ENCODE peak calls at places on chromosomes 1 and 21, in eight cellular contexts. K is fibroblast of the aortic adventitia, P is dorsolateral prefrontal cortex, M is MCF 10A, X is AG10803, S is progenitor cell of endocrine pancreas, H is heart right ventricle, J is prostate gland. W is an unnamed sample.

GRCh38 chr1:95086949-95087533 is 14.3 kb upstream of the ALG14 start:
- DNase-seq in K (peak; percentile 94), M (peak; percentile 67), H (no peak), X (peak; percentile 91), P (no peak), S (no peak), J (no peak), W (no peak)

GRCh38 chr1:193406901-193407300 is 220.5 kb upstream of the B3GALT2 start:
- DNase-seq in K (peak; percentile 76), J (no peak), S (no peak), X (peak; percentile 64), H (no peak), P (no peak), M (peak; percentile 75), W (no peak)

GRCh38 chr21:21179619-21180336 is 181.6 kb downstream of the NCAM2 start:
- DNase-seq in H (no peak), X (no peak), S (no peak), J (no peak), K (peak; percentile 45), M (no peak), P (no peak), W (no peak)

GRCh38 chr1:26290061-26290415 is 10.2 kb downstream of the SH3BGRL3 start:
- DNase-seq in K (no peak), H (no peak), S (no peak), J (no peak), P (no peak), M (no peak), X (no peak), W (no peak)

GRCh38 chr1:231422798-231423309 is 767 bp upstream of the EGLN1 start:
- DNase-seq in H (no peak), J (no peak), S (no peak), K (no peak), X (no peak), P (no peak), M (no peak), W (no peak)

GRCh38 chr1:2345297-2346075 is 45.9 kb downstream of the MORN1 start:
- DNase-seq in P (no peak), H (peak; percentile 10), M (no peak), K (no peak), J (no peak), X (peak; percentile 16), S (no peak), W (peak; percentile 15)

GRCh38 chr1:216778763-216779162 is 55.5 kb upstream of the ESRRG start:
- DNase-seq in S (no peak), K (no peak), X (no peak), M (no peak), J (no peak), P (no peak), H (no peak), W (no peak)

GRCh38 chr1:244712669-244713068 is 59.7 kb downstream of the DESI2 start:
- DNase-seq in H (no peak), X (no peak), S (no peak), M (no peak), J (no peak), P (no peak), K (no peak), W (no peak)

GRCh38 chr1:233361876-233362275 is 34.4 kb downstream of the MAP3K21 start:
- DNase-seq in J (no peak), S (no peak), P (no peak), X (no peak), M (no peak), H (no peak), K (no peak), W (no peak)

GRCh38 chr1:177164380-177165068 is at the start of gene ASTN1:
- DNase-seq in K (no peak), J (no peak), S (no peak), H (no peak), P (peak; percentile 76), X (no peak), M (no peak), W (no peak)

GRCh38 chr1:46937270-46937669 is 4.0 kb downstream of the CYP4A11 start:
- DNase-seq in M (no peak), K (no peak), H (no peak), J (no peak), S (no peak), P (no peak), X (no peak), W (no peak)

GRCh38 chr1:100036718-100037664 is 67.2 kb downstream of the SLC35A3 start:
- DNase-seq in P (no peak), M (peak; percentile 66), K (peak; percentile 42), X (peak; percentile 24), J (no peak), S (no peak), H (no peak), W (no peak)

GRCh38 chr1:100037665-100038400 is 68.0 kb downstream of the SLC35A3 start:
- DNase-seq in M (peak; percentile 84), S (peak; percentile 73), H (peak; percentile 90), K (peak; percentile 77), X (peak; percentile 82), J (peak; percentile 91), P (peak; percentile 90), W (peak; percentile 80)

GRCh38 chr1:100035214-100035613 is 65.4 kb downstream of the SLC35A3 start:
- DNase-seq in K (no peak), P (no peak), X (no peak), S (no peak), J (no peak), M (no peak), H (no peak), W (no peak)

GRCh38 chr1:100038401-100039306 is 68.9 kb downstream of the SLC35A3 start:
- DNase-seq in J (peak; percentile 53), M (peak; percentile 56), X (peak; percentile 61), S (peak; percentile 43), K (peak; percentile 67), H (peak; percentile 53), P (peak; percentile 59), W (peak; percentile 71)

GRCh38 chr1:100034465-100034864 is 64.7 kb downstream of the SLC35A3 start:
- DNase-seq in H (no peak), J (no peak), S (no peak), X (peak; percentile 16), K (peak; percentile 48), M (peak; percentile 36), P (no peak), W (no peak)
- TF ChIP-seq CTCF in H (peak; percentile 37), J (peak; percentile 32), S (peak; percentile 55), X (peak; percentile 41), K (peak; percentile 43), M (peak; percentile 19), P (peak; percentile 49), W (peak; percentile 31)

GRCh38 chr1:62530516-62531154 is 66.7 kb upstream of the ANGPTL3 start:
- DNase-seq in P (peak; percentile 50), M (no peak), X (peak; percentile 39), J (peak; percentile 59), S (peak; percentile 31), K (peak; percentile 31), H (peak; percentile 20), W (peak; percentile 54)
- TF ChIP-seq CTCF in P (peak; percentile 66), M (no peak), X (peak; percentile 74), J (peak; percentile 64), S (peak; percentile 67), K (peak; percentile 59), H (peak; percentile 62), W (peak; percentile 41)

GRCh38 chr1:234531181-234532132 is 52.5 kb upstream of the TARBP1 start:
- DNase-seq in H (peak; percentile 68), M (no peak), J (peak; percentile 69), P (peak; percentile 49), S (no peak), K (peak; percentile 96), X (peak; percentile 91), W (no peak)
- TF ChIP-seq CTCF in H (no peak), M (no peak), J (no peak), P (no peak), S (no peak), K (no peak), X (no peak), W (no peak)

DNA sequence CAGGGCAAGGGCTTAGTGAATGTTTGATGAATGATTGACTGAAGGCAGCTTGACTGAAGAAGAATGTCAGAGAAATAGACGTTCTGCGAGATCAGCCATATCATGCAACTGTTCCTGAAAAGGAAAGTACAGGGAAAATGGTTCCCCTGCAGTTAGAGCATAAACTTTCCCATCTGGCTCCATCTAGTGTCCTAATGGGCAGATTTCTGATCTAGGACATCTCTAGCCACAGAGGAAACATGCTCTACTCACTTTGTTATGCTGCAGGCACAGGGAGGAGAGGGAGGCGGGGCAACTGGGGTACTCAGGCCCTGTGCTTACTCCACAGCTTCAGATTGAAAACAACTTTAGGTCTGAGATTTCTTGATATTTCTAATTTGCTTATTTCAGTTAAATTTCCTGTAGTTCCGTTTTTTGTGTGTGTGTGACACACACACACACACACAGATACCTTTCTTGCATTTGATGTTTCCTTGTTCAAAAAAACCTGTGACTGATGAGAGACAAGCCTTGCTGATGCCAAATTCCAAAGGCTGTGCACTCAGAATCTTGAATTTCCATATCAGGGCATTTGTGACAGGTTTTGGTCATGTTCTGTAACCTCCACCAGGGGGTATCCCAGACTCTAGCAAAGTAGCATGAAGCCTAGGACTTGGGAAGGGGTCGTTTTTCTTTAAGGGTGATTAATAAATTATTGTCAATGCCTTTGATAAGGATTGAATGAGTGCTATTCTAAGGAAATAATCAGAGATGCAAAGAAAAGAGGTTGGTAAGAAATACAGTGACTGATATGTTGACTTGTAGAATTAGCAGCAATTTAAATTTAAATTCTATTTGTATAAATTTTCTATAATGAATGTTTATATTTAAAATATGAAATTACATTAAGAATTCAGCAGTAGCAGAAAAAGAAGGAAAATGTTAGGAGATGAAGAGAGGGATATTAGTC is 139.7 kb upstream of the BEND5 start:
- DNase-seq in H (no peak), X (peak; percentile 79), P (no peak), K (peak; percentile 80), J (no peak), S (no peak), M (peak; percentile 70), W (peak; percentile 37)
- TF ChIP-seq CTCF in H (peak; percentile 39), X (peak; percentile 83), P (peak; percentile 54), K (peak; percentile 65), J (peak; percentile 30), S (peak; percentile 73), M (peak; percentile 44), W (peak; percentile 56)